ENCODE peak calls at places on chromosomes 16 and 17, in nine cellular contexts. X, C, S, P, A, F, K, O and Q are unnamed samples. For H3K9me3, the result is how much of the 10 kb centered on the place peaks cover.

GRCh38 chr16:56774009-56774408 is 44.1 kb downstream of the NUP93 start:
- DNase-seq in X (no peak), C (no peak), S (no peak), P (no peak), A (no peak), F (no peak), K (no peak), O (no peak), Q (no peak)

GRCh38 chr17:78839762-78840529 is 668 bp downstream of the USP36 start:
- DNase-seq in X (peak), C (no peak), S (no peak), P (peak), A (peak), F (peak), K (no peak), O (peak), Q (peak)

GRCh38 chr17:71864754-71865153 is 256.1 kb upstream of the SOX9 start:
- DNase-seq in X (no peak), C (no peak), S (no peak), P (no peak), A (no peak), F (no peak), K (no peak), O (no peak), Q (no peak)

GRCh38 chr17:50037321-50038107 is 18.4 kb upstream of the ITGA3 start:
- DNase-seq in X (peak), C (peak), S (peak), P (no peak), A (no peak), F (peak), K (no peak), O (peak), Q (no peak)

GRCh38 chr17:74493381-74493833 is 27.0 kb downstream of the CD300A start:
- DNase-seq in X (peak), C (peak), S (peak), P (peak), A (peak), F (peak), K (peak), O (peak), Q (peak)

GRCh38 chr16:86510465-86511261 is at the start of gene FOXF1:
- DNase-seq in X (no peak), C (peak), S (no peak), P (peak), A (no peak), F (peak), K (no peak), O (peak), Q (no peak)

GRCh38 chr17:5800646-5801045 is 216.3 kb upstream of the NLRP1 start:
- DNase-seq in X (no peak), C (no peak), S (no peak), P (no peak), A (no peak), F (no peak), K (no peak), O (no peak), Q (no peak)

GRCh38 chr16:71645450-71645849 is 19.5 kb downstream of the MARVELD3 start:
- DNase-seq in X (no peak), C (no peak), S (no peak), P (peak), A (no peak), F (peak), K (no peak), O (peak), Q (no peak)

GRCh38 chr16:70735141-70735979 is 49.5 kb upstream of the MTSS2 start:
- DNase-seq in X (no peak), C (no peak), S (no peak), P (peak), A (no peak), F (no peak), K (no peak), O (peak), Q (no peak)

GRCh38 chr16:79801550-79802090 is 201.1 kb upstream of the MAF start:
- DNase-seq in X (no peak), C (no peak), S (no peak), P (no peak), A (no peak), F (peak), K (no peak), O (peak), Q (no peak)

GRCh38 chr17:50347087-50347893 is 1.4 kb downstream of the XYLT2 start:
- DNase-seq in X (no peak), C (peak), S (no peak), P (peak), A (no peak), F (no peak), K (no peak), O (no peak), Q (no peak)

GRCh38 chr16:86584726-86585721 is 6.7 kb downstream of the FOXL1 start:
- DNase-seq in X (no peak), C (no peak), S (no peak), P (no peak), A (no peak), F (no peak), K (no peak), O (peak), Q (no peak)

GRCh38 chr16:14475370-14476139 is 154.5 kb downstream of the PARN start:
- DNase-seq in X (no peak), C (no peak), S (no peak), P (no peak), A (no peak), F (no peak), K (no peak), O (peak), Q (no peak)

GRCh38 chr16:65061935-65062334 is 59.9 kb downstream of the CDH11 start:
- DNase-seq in X (no peak), C (no peak), S (no peak), P (no peak), A (no peak), F (no peak), K (no peak), O (peak), Q (no peak)

GRCh38 chr17:58308173-58308984 is 20.2 kb downstream of the TSPOAP1 start:
- DNase-seq in X (peak), C (no peak), S (no peak), P (peak), A (no peak), F (no peak), K (no peak), O (no peak), Q (no peak)

GRCh38 chr16:4389051-4389955 is 17.7 kb downstream of the VASN start:
- DNase-seq in X (peak), C (no peak), S (no peak), P (no peak), A (no peak), F (no peak), K (no peak), O (no peak), Q (no peak)

GRCh38 chr17:72386619-72387237 is 265.9 kb downstream of the SOX9 start:
- DNase-seq in X (no peak), C (no peak), S (no peak), P (no peak), A (no peak), F (no peak), K (no peak), O (no peak), Q (no peak)

GRCh38 chr16:87075319-87075860 is 241.8 kb downstream of the C16orf95 start:
- DNase-seq in X (no peak), C (no peak), S (no peak), P (no peak), A (no peak), F (no peak), K (no peak), O (no peak), Q (no peak)

GRCh38 chr16:83809092-83809491 is 1.3 kb downstream of the HSBP1 start:
- DNase-seq in X (no peak), C (no peak), S (no peak), P (no peak), A (no peak), F (no peak), K (no peak), O (no peak), Q (no peak)

GRCh38 chr17:7403043-7403901 is 625 bp downstream of the TMEM256 start:
- DNase-seq in X (peak), C (peak), S (peak), P (peak), A (no peak), F (no peak), K (peak), O (no peak), Q (no peak)

GRCh38 chr17:50289268-50289667 is 15.0 kb downstream of the TMEM92 start:
- DNase-seq in X (peak), C (no peak), S (no peak), P (no peak), A (no peak), F (no peak), K (no peak), O (peak), Q (no peak)

GRCh38 chr17:28618464-28618863 is 4.5 kb upstream of the RSKR start:
- DNase-seq in X (no peak), C (no peak), S (no peak), P (no peak), A (no peak), F (no peak), K (no peak), O (no peak), Q (no peak)

GRCh38 chr17:65556910-65557348 is 4.5 kb downstream of the AXIN2 start:
- DNase-seq in X (no peak), C (no peak), S (no peak), P (no peak), A (no peak), F (no peak), K (no peak), O (no peak), Q (peak)

GRCh38 chr17:65557349-65558310 is 3.8 kb downstream of the AXIN2 start:
- DNase-seq in X (no peak), C (no peak), S (no peak), P (no peak), A (peak), F (no peak), K (peak), O (peak), Q (peak)

GRCh38 chr17:65558311-65558682 is 3.2 kb downstream of the AXIN2 start:
- DNase-seq in X (no peak), C (no peak), S (no peak), P (no peak), A (no peak), F (no peak), K (no peak), O (no peak), Q (no peak)

GRCh38 chr17:65554568-65555223 is 6.8 kb downstream of the AXIN2 start:
- DNase-seq in X (no peak), C (no peak), S (no peak), P (peak), A (no peak), F (no peak), K (no peak), O (peak), Q (no peak)

DNA sequence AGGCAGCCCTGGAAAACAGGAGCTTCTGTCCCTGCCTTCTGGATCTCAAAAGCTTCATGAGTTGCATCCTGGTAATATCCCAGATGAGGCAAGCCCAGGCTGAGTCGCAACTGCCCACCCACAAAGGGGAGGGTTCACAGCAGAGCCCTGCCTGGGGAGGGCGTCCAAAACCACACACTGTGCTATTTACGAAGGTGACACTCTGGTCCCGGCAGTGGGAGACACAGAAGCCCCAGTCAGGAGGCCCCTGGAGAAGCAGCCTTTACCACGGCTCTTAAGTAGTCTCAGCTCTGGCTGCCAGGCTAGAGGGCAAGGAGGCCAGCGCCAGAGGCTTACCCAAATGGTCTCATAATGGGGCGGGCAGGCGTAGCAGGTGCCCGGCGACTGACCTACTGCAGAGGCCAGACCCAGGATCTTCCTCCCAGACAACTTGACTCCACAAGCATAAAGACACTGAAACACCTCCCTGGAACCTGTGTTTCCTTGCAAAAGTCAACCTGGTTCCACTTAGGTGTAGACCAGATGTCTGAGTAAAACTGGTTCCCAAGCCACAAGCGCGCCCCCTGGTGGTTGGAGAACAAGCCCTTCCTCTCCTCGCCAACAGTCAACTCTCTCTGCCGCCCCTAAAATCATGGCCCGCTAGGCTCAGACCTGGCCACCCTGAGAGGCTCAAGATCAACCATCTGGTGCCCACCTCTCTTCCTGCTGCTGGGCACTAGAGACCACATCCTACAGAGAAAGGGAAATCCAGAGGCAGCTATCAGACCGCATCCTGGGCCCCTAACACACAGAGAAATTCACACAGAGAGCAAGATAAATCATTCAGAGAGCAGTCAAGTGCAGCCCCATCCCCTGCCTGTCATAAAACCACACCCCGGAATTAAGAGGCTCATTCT is 5.2 kb downstream of the AXIN2 start:
- DNase-seq in X (peak), C (peak), S (no peak), P (peak), A (peak), F (peak), K (peak), O (peak), Q (peak)
- H3K27ac ChIP-seq in X (no peak), C (no peak), S (no peak), P (no peak), A (no peak), F (no peak), K (peak), O (no peak), Q (no peak)

DNA sequence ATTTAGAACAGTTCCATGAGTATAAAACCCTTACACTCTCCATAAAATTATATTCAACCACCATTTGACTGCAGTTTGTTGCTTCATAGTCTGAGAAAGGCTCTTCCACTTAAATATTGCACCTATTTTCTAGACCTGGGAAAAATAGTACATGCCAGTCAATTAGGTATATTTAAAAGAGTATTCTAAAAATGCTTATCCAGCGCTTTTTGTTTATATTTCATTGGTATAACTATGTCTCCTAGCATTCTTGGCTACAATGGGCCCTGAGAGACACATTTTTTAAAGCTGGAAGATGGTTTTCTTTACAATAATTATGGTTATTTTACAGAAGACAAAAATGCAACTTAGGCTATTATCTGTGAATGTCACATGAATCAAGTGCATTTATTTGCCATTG is 439.4 kb downstream of the KCNJ18 start:
- DNase-seq in X (no peak), C (no peak), S (no peak), P (no peak), A (no peak), F (no peak), K (no peak), O (no peak), Q (no peak)
- H3K9me3 ChIP-seq in X (under half), C (under half), S (under half), P (under half), A (under half), F (under half), K (under half), O (under half), Q (under half)

GRCh38 chr16:27232061-27232841 is 28.9 kb downstream of the KDM8 start:
- DNase-seq in X (peak), C (no peak), S (no peak), P (no peak), A (no peak), F (no peak), K (no peak), O (peak), Q (peak)
- H3K27ac ChIP-seq in X (no peak), C (no peak), S (no peak), P (no peak), A (peak), F (no peak), K (no peak), O (no peak), Q (peak)

GRCh38 chr17:70239391-70239826 is 70.1 kb downstream of the KCNJ2 start:
- DNase-seq in X (no peak), C (no peak), S (no peak), P (no peak), A (no peak), F (no peak), K (no peak), O (peak), Q (no peak)
- H3K9me3 ChIP-seq in X (under half), C (under half), S (under half), P (under half), A (under half), F (under half), K (under half), O (under half), Q (under half)